ENCODE peak calls at places on chromosomes 1 and 21, in four cellular contexts. X is PC-3, O is kidney, E is IMR-90. Y is an unnamed sample.
A peak's percentile ranks its signal among the peaks of the same experiment; 100 is the strongest.

GRCh38 chr1:158972841-158973240 is 36.9 kb upstream of the IFI16 start:
- DNase-seq in X (peak; percentile 5), O (no peak), E (peak; percentile 1), Y (no peak)

GRCh38 chr1:166484871-166485270 is 318.1 kb upstream of the FAM78B start:
- DNase-seq in X (peak; percentile 57), O (no peak), E (no peak), Y (no peak)

GRCh38 chr1:177228721-177229088 is 57.9 kb downstream of the BRINP2 start:
- DNase-seq in X (peak; percentile 71), O (no peak), E (peak; percentile 50), Y (peak; percentile 16)

GRCh38 chr1:89604414-89604735 is 28.5 kb upstream of the LRRC8C start:
- DNase-seq in X (peak; percentile 26), O (no peak), E (peak; percentile 28), Y (no peak)

GRCh38 chr1:203954788-203955552 is 93.6 kb downstream of the SNRPE start:
- DNase-seq in X (no peak), O (no peak), E (no peak), Y (no peak)

GRCh38 chr1:237146247-237146646 is 104.3 kb downstream of the RYR2 start:
- DNase-seq in X (no peak), O (no peak), E (peak; percentile 16), Y (peak; percentile 65)

GRCh38 chr21:26715878-26716506 is 129.2 kb downstream of the ADAMTS1 start:
- DNase-seq in X (peak; percentile 80), O (no peak), E (peak; percentile 51), Y (peak; percentile 31)

GRCh38 chr21:20996421-20997307 is 1.5 kb upstream of the NCAM2 start:
- DNase-seq in X (peak; percentile 48), O (no peak), E (peak; percentile 16), Y (peak; percentile 70)

GRCh38 chr1:228463559-228464455 is 23.4 kb upstream of the RNF187 start:
- DNase-seq in X (no peak), O (peak; percentile 79), E (peak; percentile 4), Y (peak; percentile 34)

GRCh38 chr21:45084121-45084520 is 9.7 kb downstream of the ADARB1 start:
- DNase-seq in X (no peak), O (no peak), E (no peak), Y (no peak)

GRCh38 chr1:26418865-26419349 is 8.3 kb downstream of the LIN28A start:
- DNase-seq in X (no peak), O (no peak), E (no peak), Y (no peak)
- H3K9ac ChIP-seq in X (no peak overlapping the region), O (no peak overlapping the region), E (no peak overlapping the region), Y (no peak overlapping the region)

GRCh38 chr1:22268327-22268726 is 125.4 kb upstream of the WNT4 start:
- DNase-seq in X (no peak), O (no peak), E (no peak), Y (no peak)
- TF ChIP-seq CTCF in X (no peak), O (no peak), E (no peak), Y (no peak)

GRCh38 chr21:16193758-16194606 is 464.2 kb downstream of the USP25 start:
- DNase-seq in X (peak; percentile 35), O (peak; percentile 83), E (peak; percentile 79), Y (peak; percentile 93)
- H3K9ac ChIP-seq in X (no peak overlapping the region), O (peak overlapping the region; percentile 1), E (peak overlapping the region; percentile 7), Y (peak overlapping the region; percentile 8)

GRCh38 chr21:34881421-34881820 is 167.7 kb downstream of the RUNX1 start:
- DNase-seq in X (peak; percentile 63), O (no peak), E (peak; percentile 84), Y (peak; percentile 66)
- TF ChIP-seq CTCF in X (no peak), O (no peak), E (no peak), Y (no peak)

Y was measured in fibroblast of lung.